ENCODE peak calls at places on chromosome 18, in four cellular contexts. G is sigmoid colon, Q is GM12891, T is breast epithelium. V is an unnamed sample.

GRCh38 chr18:56246912-56247311 is 391.5 kb downstream of the TXNL1 start:
- DNase-seq in G (no peak), Q (no peak), T (no peak), V (no peak)

GRCh38 chr18:62437520-62438329 is 85.1 kb upstream of the ZCCHC2 start:
- DNase-seq in G (no peak), Q (no peak), T (peak), V (no peak)

GRCh38 chr18:41268271-41268670 is 686.8 kb upstream of the PIK3C3 start:
- DNase-seq in G (no peak), Q (no peak), T (no peak), V (no peak)

GRCh38 chr18:75269140-75269676 is 58.6 kb downstream of the TSHZ1 start:
- DNase-seq in G (no peak), Q (no peak), T (no peak), V (no peak)

GRCh38 chr18:24136967-24137373 is 1.9 kb upstream of the CABYR start:
- DNase-seq in G (no peak), Q (no peak), T (no peak), V (no peak)

GRCh38 chr18:24585996-24586566 is 125.6 kb downstream of the HRH4 start:
- DNase-seq in G (no peak), Q (no peak), T (no peak), V (no peak)

GRCh38 chr18:39799010-39799409 is 2156.0 kb upstream of the PIK3C3 start:
- DNase-seq in G (no peak), Q (no peak), T (peak), V (no peak)

GRCh38 chr18:75133721-75134645 is 75.0 kb downstream of the PTGR3 start:
- DNase-seq in G (no peak), Q (no peak), T (peak), V (no peak)

GRCh38 chr18:12159446-12159845 is 65.8 kb downstream of the ANKRD62 start:
- DNase-seq in G (no peak), Q (no peak), T (no peak), V (no peak)

GRCh38 chr18:49639643-49640361 is 77.9 kb downstream of the LIPG start:
- DNase-seq in G (peak), Q (no peak), T (no peak), V (no peak)

GRCh38 chr18:12606592-12607315 is 51.2 kb downstream of the SPIRE1 start:
- DNase-seq in G (no peak), Q (no peak), T (no peak), V (no peak)

GRCh38 chr18:2985628-2986027 is 27.3 kb downstream of the LPIN2 start:
- DNase-seq in G (no peak), Q (no peak), T (no peak), V (no peak)

GRCh38 chr18:69755041-69755440 is 192.6 kb downstream of the CD226 start:
- DNase-seq in G (no peak), Q (no peak), T (no peak), V (no peak)

GRCh38 chr18:38884050-38884449 is 1318.5 kb upstream of the CELF4 start:
- DNase-seq in G (no peak), Q (no peak), T (no peak), V (no peak)

GRCh38 chr18:3931013-3931315 is 481.0 kb downstream of the TGIF1 start:
- DNase-seq in G (no peak), Q (no peak), T (no peak), V (no peak)

GRCh38 chr18:56460590-56460989 is 177.8 kb downstream of the TXNL1 start:
- DNase-seq in G (no peak), Q (no peak), T (no peak), V (no peak)

GRCh38 chr18:41666251-41666650 is 288.8 kb upstream of the PIK3C3 start:
- DNase-seq in G (no peak), Q (no peak), T (no peak), V (no peak)

GRCh38 chr18:79872852-79873444 is 75.2 kb downstream of the KCNG2 start:
- DNase-seq in G (no peak), Q (no peak), T (no peak), V (no peak)

GRCh38 chr18:66900837-66901236 is 296.9 kb upstream of the CDH19 start:
- DNase-seq in G (no peak), Q (no peak), T (no peak), V (no peak)

GRCh38 chr18:56068030-56068671 is 480.2 kb upstream of the TCF4 start:
- DNase-seq in G (no peak), Q (no peak), T (no peak), V (no peak)

GRCh38 chr18:59353079-59353680 is 5.9 kb downstream of the LMAN1 start:
- DNase-seq in G (no peak), Q (no peak), T (no peak), V (no peak)

GRCh38 chr18:70385474-70385873 is 96.6 kb downstream of the SOCS6 start:
- DNase-seq in G (no peak), Q (no peak), T (no peak), V (no peak)

GRCh38 chr18:22398464-22398863 is 19.3 kb downstream of the CTAGE1 start:
- DNase-seq in G (no peak), Q (no peak), T (no peak), V (no peak)

GRCh38 chr18:12397254-12397653 is 10.5 kb upstream of the PRELID3A start:
- DNase-seq in G (peak), Q (no peak), T (no peak), V (no peak)

GRCh38 chr18:79518028-79518682 is 122.4 kb downstream of the NFATC1 start:
- DNase-seq in G (no peak), Q (no peak), T (peak), V (no peak)

GRCh38 chr18:23588836-23589560 is 2.7 kb upstream of the NPC1 start:
- DNase-seq in G (no peak), Q (no peak), T (peak), V (no peak)

GRCh38 chr18:24064701-24065100 is 50.1 kb downstream of the TTC39C start:
- DNase-seq in G (no peak), Q (no peak), T (no peak), V (no peak)

GRCh38 chr18:44789704-44790103 is 109.0 kb downstream of the SETBP1 start:
- DNase-seq in G (no peak), Q (no peak), T (no peak), V (no peak)

GRCh38 chr18:21262979-21263378 is 20.9 kb downstream of the GREB1L start:
- DNase-seq in G (no peak), Q (no peak), T (no peak), V (no peak)

GRCh38 chr18:22977847-22978701 is 44.9 kb downstream of the RBBP8 start:
- DNase-seq in G (no peak), Q (no peak), T (no peak), V (no peak)

GRCh38 chr18:53991805-53992204 is 232.7 kb downstream of the MBD2 start:
- DNase-seq in G (no peak), Q (no peak), T (no peak), V (no peak)

GRCh38 chr18:78144669-78145068 is 834.9 kb upstream of the SALL3 start:
- DNase-seq in G (no peak), Q (no peak), T (no peak), V (no peak)

GRCh38 chr18:48640566-48641270 is 101.9 kb downstream of the CTIF start:
- DNase-seq in G (no peak), Q (no peak), T (no peak), V (no peak)

DNA sequence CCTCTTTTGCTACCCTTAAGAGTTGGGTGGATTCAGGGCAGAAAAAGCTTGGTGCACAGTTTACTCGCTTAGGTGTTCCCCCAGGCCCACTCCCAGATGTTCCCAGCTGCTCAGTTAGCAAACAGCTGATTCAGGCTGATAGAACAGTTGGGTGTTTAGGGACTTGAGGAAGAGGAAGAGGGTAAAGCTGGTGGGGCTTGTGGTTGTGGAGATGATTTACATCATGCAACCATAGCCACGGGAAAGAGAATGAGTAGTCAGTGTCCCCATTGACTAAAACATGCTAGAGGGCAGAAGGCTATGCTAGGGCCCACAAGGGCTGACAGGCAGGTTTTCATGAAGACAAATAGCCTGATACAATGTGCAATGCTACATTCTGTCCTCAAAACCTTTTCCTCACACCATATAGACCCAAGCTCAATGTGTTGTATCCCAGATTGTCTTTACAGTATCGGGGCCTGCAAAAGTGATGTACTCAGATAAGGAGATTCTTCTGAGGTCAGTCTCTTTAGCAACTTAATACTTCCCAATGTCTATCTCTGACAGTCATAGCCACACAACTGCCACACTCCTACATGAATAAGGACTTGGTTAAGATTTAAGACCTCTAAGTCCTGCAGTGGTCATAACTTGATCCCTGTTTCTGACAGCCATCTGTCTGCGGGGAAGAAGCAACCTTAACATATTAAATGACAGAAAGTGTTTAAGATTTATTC is 15.6 kb downstream of the COLEC12 start:
- DNase-seq in G (no peak), Q (no peak), T (no peak), V (no peak)
- TF ChIP-seq POLR2AphosphoS5 in G (no peak), Q (no peak), T (no peak), V (no peak)

DNA sequence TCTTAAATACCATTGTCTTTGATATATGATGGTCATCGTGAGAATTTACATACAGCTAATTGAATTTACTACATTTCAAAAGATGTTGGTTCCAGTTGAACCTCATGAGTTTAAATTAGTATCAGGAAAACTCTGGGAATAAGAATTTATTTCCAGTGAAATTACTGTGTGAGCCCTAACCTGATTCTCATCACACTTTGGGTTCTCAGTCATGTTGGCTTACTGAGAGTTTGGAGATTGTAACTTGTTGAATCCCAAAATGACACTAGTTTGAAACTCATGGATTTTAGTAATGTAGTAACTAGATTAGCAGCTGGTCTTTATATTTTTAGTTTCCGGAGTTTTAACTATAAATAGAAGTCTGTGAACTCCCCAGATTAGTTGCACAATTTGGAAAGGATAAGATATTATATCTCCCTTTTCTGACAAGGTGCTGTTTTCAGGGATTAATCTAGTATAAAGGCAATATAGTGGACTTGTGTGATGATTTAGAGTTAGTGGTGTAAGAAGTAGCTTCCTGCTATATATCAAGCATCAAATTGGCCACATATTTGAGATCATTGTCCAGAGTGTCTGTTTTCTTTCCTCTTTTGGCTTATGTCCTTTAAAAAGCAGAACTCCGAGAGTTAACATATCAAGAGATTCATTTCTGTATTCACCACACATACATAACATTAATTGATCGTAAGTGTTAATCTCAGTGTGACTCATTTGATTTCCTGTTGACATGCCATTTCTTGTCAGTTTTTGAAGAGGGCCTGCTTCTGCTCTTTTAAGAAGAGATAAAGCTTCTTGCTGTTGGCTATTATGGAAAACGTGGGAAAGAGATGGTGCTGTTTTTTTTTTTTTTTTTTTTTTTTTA is 15.7 kb downstream of the NDUFV2 start:
- DNase-seq in G (no peak), Q (no peak), T (no peak), V (no peak)
- TF ChIP-seq POLR2A in G (no peak), Q (no peak), T (no peak), V (no peak)

GRCh38 chr18:9989481-9989880 is 75.7 kb downstream of the VAPA start:
- DNase-seq in G (no peak), Q (no peak), T (no peak), V (no peak)

GRCh38 chr18:9988665-9989064 is 74.8 kb downstream of the VAPA start:
- DNase-seq in G (no peak), Q (no peak), T (no peak), V (no peak)

GRCh38 chr18:9986156-9986930 is 72.5 kb downstream of the VAPA start:
- DNase-seq in G (no peak), Q (no peak), T (no peak), V (no peak)

GRCh38 chr18:9987355-9987754 is 73.5 kb downstream of the VAPA start:
- DNase-seq in G (no peak), Q (no peak), T (no peak), V (no peak)

DNA sequence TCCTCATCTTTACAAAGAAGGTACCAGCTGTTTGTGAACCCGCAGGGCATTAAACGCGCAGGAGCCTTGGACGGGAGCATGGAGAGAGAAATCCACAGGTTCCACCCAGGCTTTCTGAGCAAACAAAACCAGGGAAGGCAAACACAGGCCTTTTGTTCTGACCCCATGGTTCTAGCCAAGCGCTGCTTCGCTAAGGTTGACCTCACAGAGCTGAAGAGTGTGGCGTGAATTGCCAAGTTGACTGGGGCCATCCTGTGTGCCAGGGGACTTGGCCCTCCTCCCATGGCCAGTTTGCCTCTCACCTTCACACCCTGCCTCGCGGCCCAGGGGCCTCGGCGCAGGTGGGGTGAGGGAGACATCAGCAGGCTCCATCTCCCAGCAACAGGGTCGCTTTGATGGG is 74.1 kb downstream of the VAPA start:
- DNase-seq in G (no peak), Q (no peak), T (peak), V (no peak)
- TF ChIP-seq POLR2AphosphoS5 in G (no peak), Q (no peak), T (no peak), V (no peak)

GRCh38 chr18:76691800-76692199 is 130.6 kb upstream of the ZNF236 start:
- DNase-seq in G (peak), Q (no peak), T (no peak), V (no peak)

GRCh38 chr18:76699923-76700322 is 122.4 kb upstream of the ZNF236 start:
- DNase-seq in G (no peak), Q (no peak), T (no peak), V (no peak)

DNA sequence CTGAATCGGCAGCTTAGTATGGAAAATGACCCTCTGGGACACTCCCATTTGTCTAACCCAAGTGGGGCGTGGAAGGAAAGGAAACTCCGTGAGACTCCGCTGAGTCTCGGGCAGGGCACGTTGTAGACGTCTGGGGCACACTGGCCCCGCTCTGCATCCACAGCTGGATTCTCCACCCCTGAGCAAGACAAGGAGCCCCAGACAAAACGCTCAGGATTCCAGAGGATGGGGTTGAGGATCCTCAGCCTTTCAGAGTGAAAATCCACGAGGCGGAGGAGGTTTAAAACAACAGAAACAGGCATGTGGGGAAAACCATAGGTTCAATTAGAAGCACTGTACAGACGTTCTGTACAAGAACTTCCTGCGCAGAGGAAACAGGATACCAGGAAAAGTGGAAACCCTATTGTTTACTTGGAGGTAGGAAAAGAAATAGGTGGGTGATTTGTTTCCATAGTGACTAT is 124.9 kb upstream of the ZNF236 start:
- DNase-seq in G (no peak), Q (no peak), T (no peak), V (no peak)
- TF ChIP-seq POLR2A in G (no peak), Q (no peak), T (no peak), V (no peak)

GRCh38 chr18:37364237-37364636 is 201.4 kb downstream of the CELF4 start:
- DNase-seq in G (no peak), Q (no peak), T (peak), V (no peak)

GRCh38 chr18:37368110-37368812 is 197.3 kb downstream of the CELF4 start:
- DNase-seq in G (no peak), Q (no peak), T (peak), V (no peak)

GRCh38 chr18:37361223-37362157 is 204.1 kb downstream of the CELF4 start:
- DNase-seq in G (no peak), Q (no peak), T (peak), V (no peak)

GRCh38 chr18:37362158-37362890 is 203.3 kb downstream of the CELF4 start:
- DNase-seq in G (no peak), Q (no peak), T (no peak), V (no peak)
- TF ChIP-seq POLR2AphosphoS5 in G (no peak), Q (no peak), T (no peak), V (no peak)